ENCODE peak calls at places on chromosomes 13 and 19, in five cellular contexts. A, T, N, X and W are unnamed samples.

GRCh38 chr13:28451482-28452217 is 43.3 kb downstream of the FLT1 start:
- DNase-seq in X (peak; percentile 9), N (no peak), T (peak; percentile 57), A (no peak), W (no peak)

GRCh38 chr19:45876411-45877197 is 9.3 kb downstream of the IRF2BP1 start:
- DNase-seq in A (no peak), N (no peak), T (peak; percentile 75), X (peak; percentile 78), W (no peak)

GRCh38 chr13:110102053-110102452 is 204.9 kb downstream of the COL4A1 start:
- DNase-seq in N (no peak), T (no peak), A (no peak), X (no peak), W (no peak)

GRCh38 chr13:43446126-43446525 is 340.6 kb downstream of the ENOX1 start:
- DNase-seq in N (no peak), A (no peak), T (no peak), X (no peak), W (no peak)

GRCh38 chr13:111202149-111202548 is 87.0 kb downstream of the ARHGEF7 start:
- DNase-seq in T (no peak), N (no peak), A (no peak), X (no peak), W (no peak)

GRCh38 chr13:71303144-71303543 is 563.9 kb downstream of the DACH1 start:
- DNase-seq in N (no peak), A (no peak), X (no peak), T (peak; percentile 4), W (no peak)

GRCh38 chr13:39765801-39766463 is 110.5 kb downstream of the COG6 start:
- DNase-seq in T (peak; percentile 40), X (no peak), A (peak; percentile 58), N (no peak), W (peak; percentile 34)

GRCh38 chr13:44321961-44322360 is 51.7 kb upstream of the SERP2 start:
- DNase-seq in T (no peak), A (no peak), N (no peak), X (no peak), W (no peak)

GRCh38 chr19:802888-803561 is 5.8 kb downstream of the PTBP1 start:
- DNase-seq in X (peak; percentile 22), T (no peak), N (no peak), A (no peak), W (no peak)

GRCh38 chr13:33633701-33634525 is 184.0 kb upstream of the RFC3 start:
- DNase-seq in N (no peak), T (peak; percentile 42), A (no peak), X (no peak), W (no peak)

GRCh38 chr13:113415825-113416224 is 37.5 kb downstream of the ADPRHL1 start:
- DNase-seq in N (no peak), T (no peak), A (no peak), X (peak; percentile 26), W (no peak)

GRCh38 chr13:98111168-98112098 is 31.5 kb upstream of the FARP1 start:
- DNase-seq in A (no peak), N (no peak), X (no peak), T (no peak), W (no peak)

GRCh38 chr13:48808689-48809088 is 155.0 kb downstream of the CYSLTR2 start:
- DNase-seq in T (peak; percentile 61), N (no peak), X (peak; percentile 5), A (no peak), W (no peak)

GRCh38 chr13:99983401-99984133 is 2.0 kb downstream of the ZIC2 start:
- DNase-seq in T (no peak), A (no peak), X (no peak), N (no peak), W (no peak)

GRCh38 chr13:97855570-97855970 is 97.9 kb upstream of the IPO5 start:
- DNase-seq in X (peak; percentile 54), A (no peak), T (peak; percentile 92), N (no peak), W (peak; percentile 56)

GRCh38 chr13:97017322-97017721 is 23.0 kb upstream of the OXGR1 start:
- DNase-seq in T (no peak), X (no peak), N (no peak), A (no peak), W (no peak)

GRCh38 chr13:45092668-45093067 is 27.6 kb upstream of the GTF2F2 start:
- DNase-seq in A (no peak), T (peak; percentile 8), X (no peak), N (no peak), W (no peak)

GRCh38 chr13:30247406-30247805 is 59.9 kb downstream of the KATNAL1 start:
- DNase-seq in X (no peak), T (no peak), A (no peak), N (no peak), W (no peak)
- H3K4me3 ChIP-seq in X (no peak overlapping the region), T (no peak overlapping the region), A (no peak overlapping the region), N (no peak overlapping the region), W (no peak overlapping the region)

GRCh38 chr19:15247107-15248014 is 15.1 kb upstream of the EPHX3 start:
- DNase-seq in A (no peak), T (no peak), X (no peak), N (no peak), W (no peak)

GRCh38 chr19:15249912-15250634 is 17.8 kb upstream of the EPHX3 start:
- DNase-seq in A (no peak), N (no peak), T (peak; percentile 94), X (no peak), W (no peak)

GRCh38 chr19:15249560-15249874 is 17.3 kb upstream of the EPHX3 start:
- DNase-seq in T (no peak), X (no peak), A (no peak), N (no peak), W (no peak)

GRCh38 chr19:15248106-15248505 is 15.9 kb upstream of the EPHX3 start:
- DNase-seq in A (no peak), N (no peak), X (no peak), T (no peak), W (no peak)

GRCh38 chr19:15248648-15249559 is 16.7 kb upstream of the EPHX3 start:
- DNase-seq in N (peak; percentile 85), A (peak; percentile 77), X (no peak), T (peak; percentile 92), W (no peak)
- TF ChIP-seq CTCF in N (peak; percentile 23), A (no peak), X (no peak), T (no peak), W (no peak)

GRCh38 chr19:7874080-7874856 is at the start of gene PRR36:
- DNase-seq in X (peak; percentile 34), T (no peak), A (no peak), N (no peak), W (no peak)
- H3K4me3 ChIP-seq in X (peak within 1 kb of the TSS; percentile 31), T (peak within 1 kb of the TSS; percentile 49), A (no peak within 1 kb of the TSS), N (no peak within 1 kb of the TSS), W (no peak within 1 kb of the TSS)

DNA sequence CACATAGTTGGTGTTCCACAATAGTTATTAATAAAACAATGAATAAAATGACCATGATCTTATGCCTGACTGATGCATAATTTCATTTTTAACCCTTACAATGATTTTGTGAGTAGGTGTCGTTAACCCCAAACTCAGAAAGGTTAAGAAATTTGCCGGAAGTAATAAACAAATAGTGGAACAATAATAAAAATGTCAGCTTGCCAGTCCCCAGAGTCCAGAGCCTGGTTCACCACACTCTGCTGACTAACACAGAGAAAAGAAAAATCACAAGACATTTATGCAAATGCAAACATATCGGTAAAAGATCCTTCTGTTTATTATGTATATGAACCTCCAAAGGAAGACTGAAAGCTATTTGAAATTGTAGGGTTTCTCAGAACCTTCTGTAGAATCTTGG is 563.7 kb downstream of the EFNB2 start:
- DNase-seq in T (no peak), A (no peak), X (no peak), N (no peak), W (no peak)
- TF ChIP-seq CTCF in T (no peak), A (no peak), X (no peak), N (no peak), W (no peak)

GRCh38 chr13:35879111-35879510 is 252.1 kb downstream of the DCLK1 start:
- DNase-seq in N (no peak), X (no peak), A (no peak), T (no peak), W (no peak)
- H3K4me3 ChIP-seq in N (no peak overlapping the region), X (no peak overlapping the region), A (no peak overlapping the region), T (no peak overlapping the region), W (no peak overlapping the region)

DNA sequence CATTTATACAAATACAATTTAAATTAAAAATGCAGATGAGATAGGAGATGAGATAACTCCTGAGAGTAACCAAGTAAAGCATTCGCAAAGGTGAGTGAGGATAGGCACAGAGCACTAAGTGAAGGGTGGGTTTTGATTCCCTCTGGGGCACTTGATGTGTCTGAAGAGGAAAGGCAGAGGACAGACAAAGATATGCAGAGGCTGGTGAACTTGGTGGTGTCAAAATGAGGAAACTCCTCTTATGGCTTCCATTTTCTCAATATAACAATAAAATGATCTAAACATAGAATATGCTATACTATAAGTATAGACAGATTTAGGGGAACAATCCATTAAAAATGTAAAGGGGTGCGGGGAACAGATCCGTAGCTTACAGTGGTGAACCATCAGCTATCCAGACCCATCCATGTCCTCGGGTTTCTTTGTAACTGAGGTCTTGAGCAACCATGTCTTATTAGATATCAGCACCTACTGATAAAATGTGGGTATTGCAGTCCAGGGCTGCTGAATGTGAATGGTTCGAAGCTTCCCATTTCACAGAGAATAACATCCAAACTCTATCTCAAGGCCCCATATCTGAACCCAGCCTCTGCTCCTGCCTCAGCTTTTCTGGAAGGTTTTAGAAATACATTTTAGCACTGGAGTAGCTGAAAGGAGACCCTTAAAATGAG is 73.9 kb upstream of the SLC10A2 start:
- DNase-seq in T (peak; percentile 8), N (no peak), X (peak; percentile 9), A (no peak), W (peak; percentile 78)
- TF ChIP-seq CTCF in T (peak; percentile 20), N (peak; percentile 49), X (no peak), A (no peak), W (peak; percentile 74)